ENCODE peak calls at places on chromosome 7, in seven cellular contexts. Q, P, N, U, V, D and R are unnamed samples. For H3K9me3, the result is how much of the 10 kb centered on the place peaks cover.

GRCh38 chr7:151867912-151868804 is 8.8 kb downstream of the PRKAG2 start:
- DNase-seq in N (no peak), V (no peak), U (no peak), Q (no peak), P (no peak), D (no peak), R (no peak)

GRCh38 chr7:41842956-41843355 is 140.1 kb upstream of the INHBA start:
- DNase-seq in D (no peak), Q (no peak), U (no peak), P (no peak), V (no peak), N (no peak), R (no peak)

GRCh38 chr7:74544706-74545469 is 91.2 kb downstream of the GTF2IRD1 start:
- DNase-seq in P (peak), Q (peak), D (peak), U (peak), V (no peak), N (peak), R (no peak)

GRCh38 chr7:34728156-34728555 is 70.1 kb downstream of the NPSR1 start:
- DNase-seq in V (no peak), P (no peak), Q (no peak), D (no peak), U (no peak), N (no peak), R (no peak)

GRCh38 chr7:77157446-77157845 is 35.0 kb downstream of the CCDC146 start:
- DNase-seq in D (peak), P (no peak), V (no peak), N (no peak), U (no peak), Q (no peak), R (no peak)

GRCh38 chr7:30968294-30968693 is 4.5 kb downstream of the GHRHR start:
- DNase-seq in D (no peak), N (no peak), V (no peak), P (no peak), Q (no peak), U (no peak), R (no peak)

GRCh38 chr7:145152589-145152988 is 316.7 kb upstream of the TPK1 start:
- DNase-seq in V (no peak), N (no peak), U (no peak), D (no peak), P (no peak), Q (no peak), R (no peak)

GRCh38 chr7:4712371-4713182 is 30.5 kb downstream of the FOXK1 start:
- DNase-seq in U (no peak), Q (no peak), N (peak), D (no peak), P (peak), V (no peak), R (no peak)

GRCh38 chr7:53218730-53219504 is 183.5 kb downstream of the POM121L12 start:
- DNase-seq in U (no peak), V (no peak), Q (peak), N (no peak), D (no peak), P (no peak), R (no peak)
- H3K9me3 ChIP-seq in U (under half), V (under half), Q (under half), N (under half), D (under half), P (under half), R (under half)

GRCh38 chr7:157605638-157606037 is 268.8 kb downstream of the DNAJB6 start:
- DNase-seq in Q (no peak), U (no peak), D (no peak), P (no peak), V (no peak), N (no peak), R (no peak)
- H3K9me3 ChIP-seq in Q (under half), U (under half), D (under half), P (under half), V (under half), N (under half), R (under half)

GRCh38 chr7:124440081-124440480 is 325.5 kb downstream of the GPR37 start:
- DNase-seq in P (peak), N (peak), D (no peak), V (no peak), Q (no peak), U (no peak), R (no peak)

DNA sequence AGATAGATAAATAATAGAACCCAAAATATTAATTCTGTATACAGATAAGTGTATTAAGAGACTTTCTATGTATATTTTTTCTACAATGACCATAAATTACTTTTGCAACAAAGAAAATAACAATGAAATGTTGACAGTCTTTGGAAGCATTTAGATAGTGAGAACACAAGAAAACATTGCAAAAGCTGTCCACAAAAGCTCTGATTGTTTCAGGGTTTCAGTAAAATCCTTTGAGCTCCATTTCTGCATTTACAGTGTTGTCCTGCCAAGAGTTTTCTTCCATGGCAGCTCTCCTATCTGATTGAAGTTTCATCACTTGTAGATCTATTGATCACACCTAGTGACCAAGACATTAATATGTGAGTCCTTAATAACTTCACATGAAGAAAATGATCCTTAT is 321.8 kb downstream of the GPR37 start:
- DNase-seq in P (no peak), U (no peak), D (no peak), V (no peak), Q (no peak), N (no peak), R (no peak)
- H3K9me3 ChIP-seq in P (under half), U (under half), D (under half), V (under half), Q (under half), N (under half), R (under half)

GRCh38 chr7:1748076-1748750 is 78.1 kb downstream of the ELFN1 start:
- DNase-seq in Q (no peak), V (no peak), P (no peak), D (no peak), N (peak), U (no peak), R (no peak)
- H3K9me3 ChIP-seq in Q (under half), V (under half), P (under half), D (under half), N (under half), U (under half), R (under half)

GRCh38 chr7:157770716-157771320 is 434.0 kb downstream of the DNAJB6 start:
- DNase-seq in D (no peak), Q (no peak), N (no peak), U (no peak), P (no peak), V (no peak), R (no peak)

GRCh38 chr7:157772486-157773130 is 435.8 kb downstream of the DNAJB6 start:
- DNase-seq in D (no peak), P (no peak), Q (no peak), U (no peak), N (no peak), V (no peak), R (no peak)

GRCh38 chr7:157769870-157770213 is 433.0 kb downstream of the DNAJB6 start:
- DNase-seq in N (no peak), V (no peak), P (no peak), U (no peak), Q (no peak), D (no peak), R (no peak)

GRCh38 chr7:157773361-157773760 is 436.6 kb downstream of the DNAJB6 start:
- DNase-seq in Q (no peak), P (no peak), D (no peak), U (no peak), V (no peak), N (no peak), R (no peak)

GRCh38 chr7:157771689-157772088 is 434.9 kb downstream of the DNAJB6 start:
- DNase-seq in V (no peak), P (no peak), N (no peak), U (no peak), Q (no peak), D (no peak), R (no peak)
- H3K9me3 ChIP-seq in V (under half), P (under half), N (under half), U (under half), Q (half or more), D (under half), R (under half)

DNA sequence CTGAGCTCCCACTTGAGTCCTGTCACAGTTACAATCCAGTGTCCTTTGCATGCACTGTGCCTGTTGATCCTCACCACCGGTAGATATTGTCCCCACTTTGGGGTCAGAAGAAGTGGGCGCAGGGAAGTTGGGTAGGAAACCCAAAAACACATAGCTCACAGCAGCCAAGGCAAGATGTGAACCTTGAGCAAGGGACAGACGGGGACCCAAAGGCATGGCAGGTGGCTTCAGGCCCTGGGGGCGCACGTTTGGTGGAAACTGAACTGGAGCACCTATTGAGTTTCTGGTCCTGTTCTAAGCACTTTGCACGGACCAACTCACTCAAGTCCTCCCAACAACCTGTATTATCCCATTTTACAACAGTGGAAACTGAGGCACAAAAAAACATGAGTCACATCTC is 82.8 kb upstream of the ZNF716 start:
- DNase-seq in U (no peak), D (no peak), P (no peak), N (no peak), V (no peak), Q (no peak), R (no peak)
- H3K9me3 ChIP-seq in U (under half), D (under half), P (under half), N (under half), V (under half), Q (half or more), R (under half)

DNA sequence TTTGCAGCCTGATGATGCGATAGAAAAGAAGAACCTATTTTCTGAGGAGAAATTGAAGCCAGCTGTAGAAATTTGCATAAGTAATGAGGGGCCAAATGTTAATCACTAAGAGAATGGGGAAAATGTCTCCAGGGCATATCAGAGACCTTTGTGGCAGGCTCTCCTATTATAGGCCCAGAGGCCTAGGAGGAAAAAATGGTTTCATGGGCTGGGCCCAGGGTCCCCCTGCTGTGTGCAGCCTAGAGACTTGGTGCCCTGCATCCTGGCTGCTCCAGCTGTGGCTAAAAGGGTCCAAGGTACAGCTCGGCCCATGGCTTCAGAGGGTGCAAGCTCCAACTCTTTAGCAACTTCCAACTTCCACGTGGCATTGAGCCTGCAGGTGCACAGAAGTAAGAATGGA is 123.4 kb downstream of the STK31 start:
- DNase-seq in P (no peak), N (no peak), D (no peak), Q (no peak), U (no peak), V (no peak), R (no peak)
- H3K9me3 ChIP-seq in P (under half), N (under half), D (under half), Q (half or more), U (under half), V (under half), R (under half)

GRCh38 chr7:154463794-154464193 is 411.6 kb downstream of the DPP6 start:
- DNase-seq in D (no peak), P (no peak), V (no peak), U (no peak), Q (no peak), N (no peak), R (no peak)
- H3K9me3 ChIP-seq in D (under half), P (under half), V (under half), U (under half), Q (under half), N (under half), R (under half)

GRCh38 chr7:64509583-64509982 is 53.3 kb downstream of the ZNF680 start:
- DNase-seq in U (no peak), Q (no peak), N (no peak), P (no peak), D (no peak), V (no peak), R (no peak)
- H3K9me3 ChIP-seq in U (under half), Q (half or more), N (under half), P (under half), D (under half), V (under half), R (under half)